ENCODE peak calls at places on chromosome 10, in eight cellular contexts. X is activated naive CD4-positive, alpha-beta T cell treated with anti-CD3 and anti-CD28 coated beads, Interleukin-2, amount 50 U/mL, for 16 hours; Q is EL; Y is midbrain; V is SJCRH30; I is GM23338; C is cardiac muscle cell; O is stimulated activated CD8-positive, alpha-beta memory T cell treated with anti-CD3 and anti-CD28 coated beads, Interleukin-2, amount 100 ng/mL, for 1 hour. J is an unnamed sample.

GRCh38 chr10:16437540-16437894 is 707 bp downstream of the PTER start:
- DNase-seq in V (no peak), O (no peak), X (no peak), I (no peak), Q (no peak), Y (no peak), C (peak), J (no peak)

GRCh38 chr10:23035569-23035968 is 59.8 kb upstream of the MSRB2 start:
- DNase-seq in Y (no peak), X (no peak), C (peak), Q (peak), O (no peak), I (peak), V (no peak), J (no peak)

GRCh38 chr10:131018886-131019500 is 292.5 kb downstream of the TCERG1L start:
- DNase-seq in O (no peak), Q (no peak), X (no peak), I (no peak), V (no peak), Y (no peak), C (no peak), J (no peak)

GRCh38 chr10:11612004-11613001 is 853 bp upstream of the USP6NL start:
- DNase-seq in I (no peak), C (peak), X (no peak), Q (no peak), V (no peak), Y (no peak), O (no peak), J (no peak)

GRCh38 chr10:86169066-86169465 is 197.5 kb downstream of the GRID1 start:
- DNase-seq in I (no peak), Y (no peak), V (no peak), Q (no peak), C (no peak), O (no peak), X (no peak), J (no peak)

GRCh38 chr10:7272008-7272407 is 138.8 kb downstream of the SFMBT2 start:
- DNase-seq in O (no peak), Y (no peak), C (no peak), I (no peak), V (no peak), X (no peak), Q (no peak), J (no peak)

GRCh38 chr10:102154466-102155116 is 2.4 kb downstream of the NOLC1 start:
- DNase-seq in V (no peak), Y (no peak), C (no peak), I (no peak), X (no peak), Q (no peak), O (no peak), J (no peak)

GRCh38 chr10:1115262-1115955 is 59.2 kb downstream of the WDR37 start:
- DNase-seq in Y (no peak), Q (no peak), C (no peak), O (no peak), X (no peak), V (no peak), I (no peak), J (no peak)

GRCh38 chr10:43255644-43256431 is 11.0 kb downstream of the RASGEF1A start:
- DNase-seq in Y (no peak), Q (peak), I (peak), O (no peak), X (no peak), C (peak), V (no peak), J (no peak)

GRCh38 chr10:91036807-91037405 is 116.0 kb upstream of the ANKRD1 start:
- DNase-seq in V (no peak), Q (no peak), C (peak), I (no peak), Y (no peak), X (no peak), O (no peak), J (no peak)

GRCh38 chr10:93071674-93072224 is 1.9 kb upstream of the CYP26A1 start:
- DNase-seq in C (no peak), I (peak), Y (no peak), Q (no peak), O (no peak), X (no peak), V (no peak), J (no peak)

GRCh38 chr10:76433161-76434005 is 1002.0 kb downstream of the LRMDA start:
- DNase-seq in X (no peak), C (no peak), Y (no peak), Q (no peak), V (no peak), O (no peak), I (no peak), J (no peak)

GRCh38 chr10:112631501-112632410 is 184.7 kb downstream of the VTI1A start:
- DNase-seq in Y (no peak), Q (no peak), X (no peak), I (no peak), O (no peak), C (peak), V (no peak), J (no peak)

GRCh38 chr10:19629559-19629958 is 186.7 kb upstream of the PLXDC2 start:
- DNase-seq in Q (peak), O (no peak), X (no peak), V (no peak), I (peak), Y (peak), C (peak), J (no peak)

GRCh38 chr10:132398566-132398991 is 1.6 kb downstream of the PWWP2B start:
- DNase-seq in V (no peak), O (no peak), X (no peak), I (no peak), C (no peak), Q (no peak), Y (no peak), J (no peak)

GRCh38 chr10:6406220-6407033 is 173.6 kb downstream of the PRKCQ start:
- DNase-seq in V (no peak), Q (peak), C (peak), O (no peak), X (no peak), I (peak), Y (peak), J (no peak)

GRCh38 chr10:75398630-75399460 is 2.7 kb downstream of the ZNF503 start:
- DNase-seq in C (peak), Y (no peak), V (no peak), Q (no peak), I (peak), O (no peak), X (no peak), J (no peak)

GRCh38 chr10:88657901-88658300 is 6.3 kb upstream of the LIPF start:
- DNase-seq in Y (no peak), V (peak), O (no peak), I (no peak), C (no peak), Q (peak), X (no peak), J (no peak)

GRCh38 chr10:21527634-21528451 is 2.4 kb upstream of the SKIDA1 start:
- DNase-seq in X (no peak), I (no peak), V (no peak), O (no peak), Q (peak), Y (peak), C (peak), J (no peak)

GRCh38 chr10:4243651-4244050 is 458.6 kb upstream of the KLF6 start:
- DNase-seq in O (no peak), X (no peak), V (peak), Q (peak), C (peak), Y (no peak), I (no peak), J (no peak)

GRCh38 chr10:88659725-88660592 is 4.3 kb upstream of the LIPF start:
- DNase-seq in I (no peak), O (no peak), C (no peak), X (no peak), Q (peak), Y (no peak), V (no peak), J (no peak)

GRCh38 chr10:13717936-13718772 is 131.4 kb downstream of the PRPF18 start:
- DNase-seq in V (peak), Y (peak), C (peak), O (no peak), Q (peak), I (no peak), X (peak), J (no peak)

GRCh38 chr10:93211989-93212388 is 138.3 kb downstream of the CYP26A1 start:
- DNase-seq in Q (no peak), X (no peak), C (no peak), Y (no peak), I (no peak), V (no peak), O (no peak), J (no peak)

GRCh38 chr10:130363051-130363450 is 226.9 kb downstream of the GLRX3 start:
- DNase-seq in I (no peak), O (no peak), X (no peak), C (no peak), Y (no peak), V (no peak), Q (no peak), J (no peak)

GRCh38 chr10:26292058-26292457 is 75.5 kb downstream of the GAD2 start:
- DNase-seq in X (no peak), C (no peak), Y (no peak), V (no peak), O (no peak), I (no peak), Q (no peak), J (no peak)

GRCh38 chr10:77478248-77478963 is 159.2 kb downstream of the KCNMA1 start:
- DNase-seq in I (no peak), X (no peak), C (peak), O (no peak), Q (peak), V (no peak), Y (peak), J (no peak)

J was measured in activated CD4-positive, CD25-positive, alpha-beta regulatory T cell.